ENCODE peak calls at places on chromosomes 4 and X, in six cellular contexts. One of them, this sample, is unnamed.
A peak's percentile ranks its signal among the peaks of the same experiment; 100 is the strongest.

GRCh38 chr4:26323807-26324206 is 3.0 kb downstream of the RBPJ start:
- DNase-seq in H1: no peak
- DNase-seq in H9: no peak
- DNase-seq in IMR-90: peak; percentile 68
- DNase-seq in trophoblast cell: no peak
- DNase-seq in mesenchymal stem cell: no peak
- DNase-seq in this sample: no peak

GRCh38 chrX:145178268-145178667 is 69.0 kb upstream of the SPANXN1 start:
- DNase-seq in trophoblast cell: no peak
- DNase-seq in H1: no peak
- DNase-seq in mesenchymal stem cell: no peak
- DNase-seq in H9: no peak
- DNase-seq in IMR-90: no peak
- DNase-seq in this sample: no peak

GRCh38 chrX:5907202-5907601 is 321.5 kb downstream of the NLGN4X start:
- DNase-seq in H9: peak; percentile 41
- DNase-seq in IMR-90: no peak
- DNase-seq in H1: no peak
- DNase-seq in trophoblast cell: peak; percentile 0
- DNase-seq in mesenchymal stem cell: no peak
- DNase-seq in this sample: no peak

GRCh38 chrX:45517090-45517973 is 316.7 kb upstream of the DIPK2B start:
- DNase-seq in mesenchymal stem cell: peak; percentile 56
- DNase-seq in IMR-90: peak; percentile 83
- DNase-seq in H1: no peak
- DNase-seq in trophoblast cell: no peak
- DNase-seq in H9: no peak
- DNase-seq in this sample: no peak

GRCh38 chr4:87679449-87680169 is 29.5 kb downstream of the DMP1 start:
- DNase-seq in H1: peak; percentile 47
- DNase-seq in H9: peak; percentile 62
- DNase-seq in IMR-90: peak; percentile 58
- DNase-seq in mesenchymal stem cell: peak; percentile 65
- DNase-seq in trophoblast cell: peak; percentile 35
- DNase-seq in this sample: peak; percentile 75

GRCh38 chrX:115582871-115583729 is 22.1 kb downstream of the PLS3 start:
- DNase-seq in trophoblast cell: peak; percentile 64
- DNase-seq in H9: peak; percentile 81
- DNase-seq in mesenchymal stem cell: peak; percentile 39
- DNase-seq in H1: no peak
- DNase-seq in IMR-90: peak; percentile 69
- DNase-seq in this sample: no peak

GRCh38 chr4:125283702-125284279 is 31.0 kb upstream of the FAT4 start:
- DNase-seq in trophoblast cell: no peak
- DNase-seq in IMR-90: peak; percentile 51
- DNase-seq in mesenchymal stem cell: peak; percentile 42
- DNase-seq in H1: no peak
- DNase-seq in H9: no peak
- DNase-seq in this sample: no peak

GRCh38 chr4:57018930-57019329 is 40.2 kb downstream of the POLR2B start:
- DNase-seq in H9: no peak
- DNase-seq in IMR-90: peak; percentile 19
- DNase-seq in mesenchymal stem cell: no peak
- DNase-seq in H1: no peak
- DNase-seq in trophoblast cell: no peak
- DNase-seq in this sample: no peak

GRCh38 chr4:143399113-143399949 is 62.7 kb downstream of the GAB1 start:
- DNase-seq in trophoblast cell: no peak
- DNase-seq in H9: no peak
- DNase-seq in H1: no peak
- DNase-seq in mesenchymal stem cell: peak; percentile 60
- DNase-seq in IMR-90: peak; percentile 21
- DNase-seq in this sample: peak; percentile 32

GRCh38 chrX:148070504-148070877 is 89.4 kb downstream of the FMR1NB start:
- DNase-seq in mesenchymal stem cell: no peak
- DNase-seq in trophoblast cell: no peak
- DNase-seq in IMR-90: no peak
- DNase-seq in H9: no peak
- DNase-seq in H1: no peak
- DNase-seq in this sample: no peak

GRCh38 chrX:154486052-154486395 is 391 bp downstream of the UBL4A start:
- DNase-seq in mesenchymal stem cell: no peak
- DNase-seq in H1: no peak
- DNase-seq in H9: no peak
- DNase-seq in trophoblast cell: no peak
- DNase-seq in IMR-90: no peak
- DNase-seq in this sample: no peak

GRCh38 chr4:145178740-145179139 is 1.6 kb downstream of the OTUD4 start:
- DNase-seq in H9: no peak
- DNase-seq in mesenchymal stem cell: peak; percentile 19
- DNase-seq in trophoblast cell: no peak
- DNase-seq in H1: no peak
- DNase-seq in IMR-90: no peak
- DNase-seq in this sample: no peak

GRCh38 chr4:106315476-106315967 is 487 bp downstream of the TBCK start:
- DNase-seq in mesenchymal stem cell: peak; percentile 61
- DNase-seq in IMR-90: peak; percentile 34
- DNase-seq in H1: no peak
- DNase-seq in H9: no peak
- DNase-seq in trophoblast cell: peak; percentile 96
- DNase-seq in this sample: no peak

GRCh38 chrX:2928583-2929434 is at the start of gene ARSD:
- DNase-seq in IMR-90: peak; percentile 86
- DNase-seq in mesenchymal stem cell: peak; percentile 89
- DNase-seq in H1: peak; percentile 73
- DNase-seq in H9: peak; percentile 97
- DNase-seq in trophoblast cell: peak; percentile 86
- DNase-seq in this sample: peak; percentile 71

GRCh38 chr4:183580370-183580769 is 75.5 kb downstream of the ING2 start:
- DNase-seq in H9: no peak
- DNase-seq in trophoblast cell: no peak
- DNase-seq in mesenchymal stem cell: no peak
- DNase-seq in IMR-90: no peak
- DNase-seq in H1: no peak
- DNase-seq in this sample: no peak

GRCh38 chrX:39764441-39764914 is 333.3 kb downstream of the BCOR start:
- DNase-seq in IMR-90: peak; percentile 34
- DNase-seq in H9: no peak
- DNase-seq in mesenchymal stem cell: peak; percentile 19
- DNase-seq in H1: no peak
- DNase-seq in trophoblast cell: no peak
- DNase-seq in this sample: no peak

GRCh38 chr4:26909369-26909768 is 48.7 kb downstream of the STIM2 start:
- DNase-seq in mesenchymal stem cell: no peak
- DNase-seq in H1: no peak
- DNase-seq in H9: no peak
- DNase-seq in trophoblast cell: no peak
- DNase-seq in IMR-90: peak; percentile 11
- DNase-seq in this sample: no peak

GRCh38 chrX:433771-434170 is 47.1 kb upstream of the PPP2R3B start:
- DNase-seq in trophoblast cell: no peak
- DNase-seq in H1: no peak
- DNase-seq in H9: no peak
- DNase-seq in IMR-90: no peak
- DNase-seq in mesenchymal stem cell: no peak
- DNase-seq in this sample: no peak

GRCh38 chr4:124713213-124713592 is 671 bp upstream of the ANKRD50 start:
- DNase-seq in H1: peak; percentile 33
- DNase-seq in trophoblast cell: peak; percentile 76
- DNase-seq in IMR-90: peak; percentile 79
- DNase-seq in mesenchymal stem cell: peak; percentile 89
- DNase-seq in H9: peak; percentile 72
- DNase-seq in this sample: no peak

GRCh38 chrX:97672608-97673007 is 788.9 kb downstream of the RPA4 start:
- DNase-seq in mesenchymal stem cell: no peak
- DNase-seq in H9: no peak
- DNase-seq in trophoblast cell: no peak
- DNase-seq in H1: no peak
- DNase-seq in IMR-90: no peak
- DNase-seq in this sample: no peak

GRCh38 chrX:40383969-40384368 is 196.8 kb upstream of the ATP6AP2 start:
- DNase-seq in H1: no peak
- DNase-seq in mesenchymal stem cell: no peak
- DNase-seq in H9: no peak
- DNase-seq in IMR-90: no peak
- DNase-seq in trophoblast cell: no peak
- DNase-seq in this sample: no peak

GRCh38 chrX:134810211-134810610 is 151.9 kb upstream of the PLAC1 start:
- DNase-seq in mesenchymal stem cell: no peak
- DNase-seq in H1: no peak
- DNase-seq in IMR-90: peak; percentile 12
- DNase-seq in trophoblast cell: peak; percentile 35
- DNase-seq in H9: no peak
- DNase-seq in this sample: no peak

GRCh38 chr4:74328501-74328900 is 20.2 kb downstream of the EPGN start:
- DNase-seq in H1: no peak
- DNase-seq in H9: no peak
- DNase-seq in IMR-90: peak; percentile 27
- DNase-seq in mesenchymal stem cell: no peak
- DNase-seq in trophoblast cell: no peak
- DNase-seq in this sample: no peak

GRCh38 chr4:96354036-96354712 is 514.3 kb downstream of the PDHA2 start:
- DNase-seq in H9: no peak
- DNase-seq in mesenchymal stem cell: peak; percentile 38
- DNase-seq in trophoblast cell: no peak
- DNase-seq in H1: no peak
- DNase-seq in IMR-90: no peak
- DNase-seq in this sample: no peak

GRCh38 chr4:6473264-6474052 is 1.0 kb upstream of the PPP2R2C start:
- DNase-seq in IMR-90: no peak
- DNase-seq in trophoblast cell: no peak
- DNase-seq in H1: no peak
- DNase-seq in mesenchymal stem cell: no peak
- DNase-seq in H9: peak; percentile 32
- DNase-seq in this sample: no peak
- H3K18ac ChIP-seq in IMR-90: no peak overlapping the region
- H3K18ac ChIP-seq in trophoblast cell: no peak overlapping the region
- H3K18ac ChIP-seq in H1: no peak overlapping the region
- H3K18ac ChIP-seq in mesenchymal stem cell: no peak overlapping the region
- H3K18ac ChIP-seq in H9: no peak overlapping the region
- H3K18ac ChIP-seq in this sample: peak overlapping the region; percentile 3

DNA sequence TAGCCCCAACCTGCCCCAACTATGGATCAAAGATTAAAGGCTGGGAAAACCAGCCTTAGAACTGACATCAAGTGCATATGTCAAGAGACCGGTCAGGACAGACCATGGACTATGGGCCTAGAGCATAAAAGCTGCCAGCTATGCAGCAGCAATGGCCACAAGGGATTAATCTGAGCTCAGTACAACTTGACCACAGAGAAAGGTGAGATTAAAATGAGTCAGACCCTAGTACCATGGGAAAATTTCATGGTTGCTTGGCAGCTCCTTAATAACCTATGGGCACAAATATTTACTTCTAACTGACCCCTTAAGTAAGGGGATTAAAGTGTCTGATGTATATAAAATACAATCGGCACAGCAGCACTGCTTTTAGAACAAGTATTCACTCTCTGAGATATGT is 54.4 kb downstream of the CBR4 start:
- DNase-seq in IMR-90: no peak
- DNase-seq in mesenchymal stem cell: peak; percentile 13
- DNase-seq in H1: no peak
- DNase-seq in H9: no peak
- DNase-seq in trophoblast cell: no peak
- DNase-seq in this sample: no peak
- H2AFZ ChIP-seq in IMR-90: no peak overlapping the region
- H2AFZ ChIP-seq in mesenchymal stem cell: no peak overlapping the region
- H2AFZ ChIP-seq in H1: no peak overlapping the region
- H2AFZ ChIP-seq in H9: no peak overlapping the region
- H2AFZ ChIP-seq in trophoblast cell: no peak overlapping the region
- H2AFZ ChIP-seq in this sample: no peak overlapping the region

DNA sequence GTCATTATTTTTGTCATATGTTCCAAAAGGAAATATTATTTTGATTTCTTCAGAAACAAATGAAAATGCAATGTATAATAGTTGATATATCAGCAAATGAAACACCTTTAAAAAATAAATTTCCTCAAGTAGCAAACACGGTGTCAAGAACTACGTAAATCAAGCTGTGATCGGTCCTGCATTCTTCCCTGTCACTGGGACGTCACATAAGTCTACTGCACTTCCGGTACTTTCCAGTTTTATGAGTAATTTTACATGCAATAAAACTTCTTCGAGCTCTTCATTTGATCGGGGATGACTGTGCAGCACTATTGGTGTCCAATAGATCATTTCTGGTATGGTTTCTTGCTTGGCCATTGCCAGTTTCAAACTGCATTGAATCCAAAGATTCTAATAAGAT is 114.0 kb upstream of the VEGFC start:
- DNase-seq in H9: no peak
- DNase-seq in H1: no peak
- DNase-seq in mesenchymal stem cell: peak; percentile 66
- DNase-seq in trophoblast cell: no peak
- DNase-seq in IMR-90: no peak
- DNase-seq in this sample: no peak
- H4K91ac ChIP-seq in H9: no peak overlapping the region
- H4K91ac ChIP-seq in H1: no peak overlapping the region
- H4K91ac ChIP-seq in mesenchymal stem cell: no peak overlapping the region
- H4K91ac ChIP-seq in trophoblast cell: no peak overlapping the region
- H4K91ac ChIP-seq in IMR-90: no peak overlapping the region
- H4K91ac ChIP-seq in this sample: no peak overlapping the region

DNA sequence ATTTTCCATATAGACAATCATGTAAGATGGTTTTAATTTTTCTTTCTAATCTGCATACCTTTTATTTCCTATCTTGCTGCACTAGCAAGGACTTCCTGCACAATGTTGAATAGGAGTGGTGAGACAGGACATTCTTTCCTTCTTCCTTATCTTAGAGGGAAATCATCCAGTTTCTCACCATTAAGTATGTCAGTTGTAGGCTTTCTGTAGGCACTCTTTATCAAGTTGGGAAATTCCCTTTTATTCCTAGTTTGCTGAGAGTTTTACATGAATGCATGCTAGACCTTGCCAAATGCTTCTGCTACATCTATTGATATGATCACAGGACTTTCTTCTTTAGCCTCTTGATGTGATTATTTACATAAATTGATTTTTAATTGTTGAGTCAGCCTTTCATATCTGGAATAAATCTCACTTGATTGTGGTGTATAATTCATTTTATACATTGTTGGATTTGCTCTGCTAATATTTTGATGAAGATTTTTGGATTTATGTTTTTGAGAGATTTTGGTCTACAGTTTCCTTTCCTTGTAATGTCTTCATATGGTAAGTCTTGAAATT is 23.8 kb downstream of the RNF175 start:
- DNase-seq in trophoblast cell: no peak
- DNase-seq in mesenchymal stem cell: no peak
- DNase-seq in H9: no peak
- DNase-seq in H1: no peak
- DNase-seq in IMR-90: no peak
- DNase-seq in this sample: no peak
- H3K18ac ChIP-seq in trophoblast cell: no peak overlapping the region
- H3K18ac ChIP-seq in mesenchymal stem cell: no peak overlapping the region
- H3K18ac ChIP-seq in H9: no peak overlapping the region
- H3K18ac ChIP-seq in H1: no peak overlapping the region
- H3K18ac ChIP-seq in IMR-90: no peak overlapping the region
- H3K18ac ChIP-seq in this sample: no peak overlapping the region

GRCh38 chr4:123421227-123421941 is 24.8 kb downstream of the SPRY1 start:
- DNase-seq in trophoblast cell: no peak
- DNase-seq in IMR-90: peak; percentile 74
- DNase-seq in mesenchymal stem cell: peak; percentile 79
- DNase-seq in H1: no peak
- DNase-seq in H9: no peak
- DNase-seq in this sample: no peak
- H2AFZ ChIP-seq in trophoblast cell: no peak overlapping the region
- H2AFZ ChIP-seq in IMR-90: no peak overlapping the region
- H2AFZ ChIP-seq in mesenchymal stem cell: no peak overlapping the region
- H2AFZ ChIP-seq in H1: no peak overlapping the region
- H2AFZ ChIP-seq in H9: no peak overlapping the region
- H2AFZ ChIP-seq in this sample: no peak overlapping the region

GRCh38 chr4:1240721-1241465 is 8.0 kb downstream of the CTBP1 start:
- DNase-seq in IMR-90: no peak
- DNase-seq in trophoblast cell: no peak
- DNase-seq in H9: no peak
- DNase-seq in mesenchymal stem cell: no peak
- DNase-seq in H1: no peak
- DNase-seq in this sample: no peak
- H4K91ac ChIP-seq in IMR-90: no peak overlapping the region
- H4K91ac ChIP-seq in trophoblast cell: no peak overlapping the region
- H4K91ac ChIP-seq in H9: no peak overlapping the region
- H4K91ac ChIP-seq in mesenchymal stem cell: no peak overlapping the region
- H4K91ac ChIP-seq in H1: no peak overlapping the region
- H4K91ac ChIP-seq in this sample: no peak overlapping the region

This sample was measured in neuronal stem cell.